ENCODE peak calls at places on chromosomes 2 and 18, in six cellular contexts. U is GM23248, M is DND-41, A is H9, T is fibroblast of lung, Z is PC-3. F is an unnamed sample.

GRCh38 chr2:178291703-178292102 is 97.4 kb downstream of the OSBPL6 start:
- DNase-seq in U (no peak), M (no peak), A (no peak), T (no peak), Z (no peak), F (no peak)

GRCh38 chr2:39568561-39569006 is 97.1 kb upstream of the TMEM178A start:
- DNase-seq in U (peak; percentile 79), M (no peak), A (no peak), T (peak; percentile 86), Z (peak; percentile 84), F (no peak)

GRCh38 chr2:36456227-36456788 is 100.7 kb downstream of the CRIM1 start:
- DNase-seq in U (peak; percentile 59), M (no peak), A (no peak), T (peak; percentile 86), Z (no peak), F (no peak)

GRCh38 chr2:39334978-39335377 is 91.2 kb upstream of the CDKL4 start:
- DNase-seq in U (no peak), M (no peak), A (no peak), T (no peak), Z (no peak), F (no peak)

GRCh38 chr2:6008186-6008585 is 316.0 kb downstream of the SOX11 start:
- DNase-seq in U (no peak), M (no peak), A (no peak), T (no peak), Z (no peak), F (no peak)

GRCh38 chr2:70143314-70144150 is 47.3 kb downstream of the C2orf42 start:
- DNase-seq in U (peak; percentile 61), M (peak; percentile 56), A (peak; percentile 51), T (peak; percentile 36), Z (peak; percentile 57), F (no peak)

GRCh38 chr18:3211236-3211992 is 8.4 kb downstream of the MYOM1 start:
- DNase-seq in U (no peak), M (no peak), A (no peak), T (peak; percentile 51), Z (peak; percentile 38), F (no peak)

GRCh38 chr18:30684825-30685481 is 357.6 kb downstream of the DSC3 start:
- DNase-seq in U (no peak), M (no peak), A (peak; percentile 36), T (no peak), Z (no peak), F (no peak)

GRCh38 chr2:38791747-38792146 is 13.7 kb downstream of the GEMIN6 start:
- DNase-seq in U (no peak), M (no peak), A (no peak), T (no peak), Z (no peak), F (no peak)

GRCh38 chr18:68532328-68532885 is 182.5 kb downstream of the TMX3 start:
- DNase-seq in U (no peak), M (no peak), A (no peak), T (no peak), Z (no peak), F (no peak)

GRCh38 chr2:10919415-10919775 is 7.7 kb downstream of the KCNF1 start:
- DNase-seq in U (no peak), M (no peak), A (no peak), T (no peak), Z (no peak), F (no peak)

GRCh38 chr2:105754999-105755398 is 10.3 kb downstream of the NCK2 start:
- DNase-seq in U (no peak), M (no peak), A (no peak), T (no peak), Z (no peak), F (no peak)

GRCh38 chr18:36501100-36501499 is 203.6 kb downstream of the FHOD3 start:
- DNase-seq in U (no peak), M (no peak), A (no peak), T (no peak), Z (no peak), F (peak; percentile 5)

GRCh38 chr2:120654383-120655134 is 81.1 kb upstream of the GLI2 start:
- DNase-seq in U (no peak), M (no peak), A (peak; percentile 87), T (no peak), Z (no peak), F (no peak)

GRCh38 chr2:100281521-100282438 is 40.5 kb downstream of the LONRF2 start:
- DNase-seq in U (peak; percentile 61), M (no peak), A (no peak), T (peak; percentile 17), Z (no peak), F (no peak)

GRCh38 chr2:237432484-237433092 is 18.6 kb upstream of the COL6A3 start:
- DNase-seq in U (peak; percentile 99), M (no peak), A (peak; percentile 56), T (peak; percentile 64), Z (peak; percentile 97), F (peak; percentile 83)

GRCh38 chr2:157107460-157107859 is 150.0 kb upstream of the GALNT5 start:
- DNase-seq in U (no peak), M (peak; percentile 52), A (no peak), T (no peak), Z (peak; percentile 4), F (no peak)

GRCh38 chr2:216370961-216371633 is 1.2 kb downstream of the MARCHF4 start:
- DNase-seq in U (peak; percentile 65), M (no peak), A (peak; percentile 42), T (no peak), Z (no peak), F (no peak)

GRCh38 chr18:3889803-3890202 is 439.8 kb downstream of the TGIF1 start:
- DNase-seq in U (peak; percentile 85), M (no peak), A (no peak), T (peak; percentile 56), Z (no peak), F (no peak)

GRCh38 chr18:58190842-58191530 is 147.0 kb downstream of the NEDD4L start:
- DNase-seq in U (peak; percentile 24), M (no peak), A (no peak), T (no peak), Z (peak; percentile 32), F (no peak)

GRCh38 chr2:28986429-28986828 is 5.3 kb downstream of the TOGARAM2 start:
- DNase-seq in U (no peak), M (no peak), A (no peak), T (no peak), Z (no peak), F (no peak)

GRCh38 chr2:127091886-127092285 is 15.1 kb downstream of the BIN1 start:
- DNase-seq in U (no peak), M (no peak), A (no peak), T (no peak), Z (no peak), F (no peak)
- H3K79me2 ChIP-seq in U (peaks cover 30% of the 10 kb centered on the region), M (no peaks in the 10 kb centered on the region), A (no peaks in the 10 kb centered on the region), T (no peaks in the 10 kb centered on the region), Z (peaks cover 18% of the 10 kb centered on the region), F (no peaks in the 10 kb centered on the region)

GRCh38 chr2:188449570-188449969 is 157.9 kb downstream of the GULP1 start:
- DNase-seq in U (no peak), M (no peak), A (no peak), T (no peak), Z (no peak), F (no peak)

GRCh38 chr2:188452084-188452483 is 160.4 kb downstream of the GULP1 start:
- DNase-seq in U (no peak), M (no peak), A (no peak), T (no peak), Z (no peak), F (no peak)

GRCh38 chr2:188450740-188451480 is 159.2 kb downstream of the GULP1 start:
- DNase-seq in U (peak; percentile 54), M (no peak), A (no peak), T (peak; percentile 51), Z (no peak), F (no peak)

GRCh38 chr2:188444106-188444835 is 152.6 kb downstream of the GULP1 start:
- DNase-seq in U (no peak), M (no peak), A (no peak), T (no peak), Z (no peak), F (no peak)

GRCh38 chr2:188449992-188450391 is 158.3 kb downstream of the GULP1 start:
- DNase-seq in U (peak; percentile 7), M (no peak), A (no peak), T (no peak), Z (no peak), F (no peak)
- H3K79me2 ChIP-seq in U (no peaks in the 10 kb centered on the region), M (no peaks in the 10 kb centered on the region), A (peaks cover 2% of the 10 kb centered on the region), T (no peaks in the 10 kb centered on the region), Z (no peaks in the 10 kb centered on the region), F (no peaks in the 10 kb centered on the region)

GRCh38 chr2:73935641-73936040 is 9.0 kb downstream of the DGUOK start:
- DNase-seq in U (peak; percentile 36), M (no peak), A (no peak), T (no peak), Z (peak; percentile 39), F (no peak)
- H3K79me2 ChIP-seq in U (peaks cover 80% of the 10 kb centered on the region), M (peaks cover 98% of the 10 kb centered on the region), A (peaks cover 22% of the 10 kb centered on the region), T (peaks cover 53% of the 10 kb centered on the region), Z (peaks cover 91% of the 10 kb centered on the region), F (peaks cover 60% of the 10 kb centered on the region)

DNA sequence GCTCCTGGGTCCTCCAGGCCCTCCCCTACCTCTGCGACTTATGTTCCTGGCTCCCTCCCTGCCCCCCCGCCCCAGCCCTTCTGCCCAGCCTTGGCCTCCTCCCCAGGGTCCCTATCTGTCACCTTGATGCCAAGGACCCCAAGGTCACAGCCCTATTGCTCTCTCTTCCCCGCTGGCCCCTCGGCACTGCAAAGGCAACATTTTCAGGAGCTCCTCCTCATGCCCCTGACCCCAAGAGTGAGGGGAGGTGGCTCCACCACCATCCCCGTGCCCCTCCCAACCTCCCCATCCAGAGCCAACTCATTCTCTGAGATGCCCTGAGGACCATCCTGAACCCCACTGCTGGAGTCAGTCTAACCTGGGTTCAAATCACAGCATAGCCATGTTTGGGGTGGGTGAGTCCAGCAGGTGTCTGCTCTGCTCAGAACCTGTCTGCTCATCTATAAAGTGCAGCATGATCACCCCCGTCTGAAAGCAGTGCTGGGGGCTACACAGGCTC is 11.7 kb downstream of the LIMS2 start:
- DNase-seq in U (no peak), M (no peak), A (no peak), T (no peak), Z (no peak), F (no peak)
- H3K79me2 ChIP-seq in U (peaks cover 56% of the 10 kb centered on the region), M (no peaks in the 10 kb centered on the region), A (peaks cover 2% of the 10 kb centered on the region), T (no peaks in the 10 kb centered on the region), Z (no peaks in the 10 kb centered on the region), F (no peaks in the 10 kb centered on the region)

GRCh38 chr18:76482971-76483691 is 11.9 kb downstream of the ZNF516 start:
- DNase-seq in U (no peak), M (no peak), A (no peak), T (no peak), Z (no peak), F (no peak)
- H3K79me2 ChIP-seq in U (peaks cover 100% of the 10 kb centered on the region), M (no peaks in the 10 kb centered on the region), A (no peaks in the 10 kb centered on the region), T (peaks cover 70% of the 10 kb centered on the region), Z (no peaks in the 10 kb centered on the region), F (peaks cover 77% of the 10 kb centered on the region)

DNA sequence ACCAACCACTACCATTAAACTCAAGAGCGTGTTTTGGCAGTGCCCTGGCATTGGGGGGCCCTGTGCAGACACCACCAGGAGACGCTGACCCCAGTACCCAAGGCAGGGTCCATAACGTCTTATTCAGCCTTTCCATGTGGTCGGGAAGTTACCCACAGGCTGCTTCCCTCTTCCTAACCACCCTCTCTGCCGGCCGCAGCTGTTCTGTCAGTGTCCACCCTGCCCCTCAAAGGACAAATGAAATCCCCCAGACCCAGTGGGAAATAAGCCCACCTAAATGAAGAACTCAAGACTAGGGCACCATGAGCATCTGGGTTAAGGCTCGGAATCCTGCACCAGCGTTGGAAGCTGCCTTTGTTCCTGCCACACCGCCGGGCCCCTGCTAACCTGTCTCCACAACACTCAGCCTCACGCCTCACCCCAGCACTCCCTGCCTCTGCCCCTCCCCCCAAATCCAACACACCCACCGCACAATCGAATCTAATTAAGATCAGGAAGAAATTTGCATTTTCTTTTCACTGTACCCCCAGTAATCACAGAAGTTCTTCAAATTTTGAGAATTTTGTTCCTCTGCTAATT is 21.7 kb downstream of the BCL11A start:
- DNase-seq in U (no peak), M (no peak), A (peak; percentile 64), T (no peak), Z (no peak), F (no peak)
- H3K79me2 ChIP-seq in U (no peaks in the 10 kb centered on the region), M (peaks cover 100% of the 10 kb centered on the region), A (peaks cover 14% of the 10 kb centered on the region), T (no peaks in the 10 kb centered on the region), Z (peaks cover 18% of the 10 kb centered on the region), F (peaks cover 43% of the 10 kb centered on the region)

F was measured in keratinocyte.